ENCODE peak calls at places on chromosomes 16 and 17, in six cellular contexts. O, F, W, H, E and J are unnamed samples.

GRCh38 chr16:16021988-16022682 is 72.7 kb downstream of the ABCC1 start:
- DNase-seq in O (no peak), F (peak), W (peak), H (peak), E (peak), J (peak)

GRCh38 chr17:2872282-2872681 is 76.0 kb downstream of the RAP1GAP2 start:
- DNase-seq in O (no peak), F (no peak), W (no peak), H (no peak), E (no peak), J (no peak)

GRCh38 chr17:14886200-14886739 is 378.9 kb downstream of the PMP22 start:
- DNase-seq in O (no peak), F (no peak), W (no peak), H (no peak), E (no peak), J (no peak)

GRCh38 chr17:1315891-1316403 is 36.5 kb downstream of the TRARG1 start:
- DNase-seq in O (no peak), F (peak), W (no peak), H (no peak), E (no peak), J (peak)

GRCh38 chr17:68351395-68351794 is 60.1 kb downstream of the ARSG start:
- DNase-seq in O (no peak), F (peak), W (no peak), H (no peak), E (no peak), J (no peak)

GRCh38 chr16:84367750-84368320 is 503 bp upstream of the ATP2C2 start:
- DNase-seq in O (no peak), F (no peak), W (no peak), H (no peak), E (no peak), J (peak)

GRCh38 chr17:5947701-5948180 is 122.4 kb upstream of the WSCD1 start:
- DNase-seq in O (no peak), F (no peak), W (no peak), H (no peak), E (no peak), J (no peak)

GRCh38 chr16:75292691-75293090 is 41.3 kb upstream of the BCAR1 start:
- DNase-seq in O (no peak), F (no peak), W (no peak), H (no peak), E (no peak), J (no peak)

GRCh38 chr17:78390241-78391050 is 12.0 kb downstream of the PGS1 start:
- DNase-seq in O (no peak), F (no peak), W (peak), H (no peak), E (peak), J (no peak)

GRCh38 chr16:81843243-81843582 is 64.1 kb downstream of the PLCG2 start:
- DNase-seq in O (no peak), F (no peak), W (no peak), H (no peak), E (no peak), J (no peak)

GRCh38 chr17:18960803-18961511 is 9.0 kb downstream of the SLC5A10 start:
- DNase-seq in O (peak), F (peak), W (peak), H (no peak), E (no peak), J (peak)

GRCh38 chr17:8488931-8489330 is 53.2 kb downstream of the NDEL1 start:
- DNase-seq in O (no peak), F (peak), W (peak), H (peak), E (peak), J (no peak)

GRCh38 chr16:73163238-73163795 is 115.4 kb upstream of the ZFHX3 start:
- DNase-seq in O (no peak), F (no peak), W (no peak), H (no peak), E (no peak), J (no peak)

GRCh38 chr17:6648181-6648580 is 3.2 kb downstream of the MED31 start:
- DNase-seq in O (no peak), F (no peak), W (no peak), H (no peak), E (no peak), J (no peak)

GRCh38 chr17:66494023-66494803 is 191.8 kb downstream of the PRKCA start:
- DNase-seq in O (no peak), F (no peak), W (no peak), H (peak), E (peak), J (no peak)

GRCh38 chr16:4375717-4376116 is 4.1 kb downstream of the VASN start:
- DNase-seq in O (no peak), F (no peak), W (no peak), H (no peak), E (no peak), J (no peak)

GRCh38 chr16:50259334-50260205 is 6.8 kb upstream of the ADCY7 start:
- DNase-seq in O (no peak), F (peak), W (peak), H (no peak), E (no peak), J (no peak)

GRCh38 chr16:89320717-89321501 is 103.4 kb downstream of the ZNF778 start:
- DNase-seq in O (no peak), F (peak), W (peak), H (no peak), E (no peak), J (peak)

GRCh38 chr17:72702136-72702735 is 390.3 kb downstream of the SLC39A11 start:
- DNase-seq in O (no peak), F (no peak), W (no peak), H (no peak), E (no peak), J (no peak)

GRCh38 chr17:6098050-6098449 is 27.9 kb downstream of the WSCD1 start:
- DNase-seq in O (no peak), F (no peak), W (no peak), H (no peak), E (no peak), J (no peak)

GRCh38 chr17:78381601-78382168 is 3.2 kb downstream of the PGS1 start:
- DNase-seq in O (peak), F (no peak), W (peak), H (no peak), E (no peak), J (no peak)

GRCh38 chr16:72270531-72270930 is 98.6 kb upstream of the PMFBP1 start:
- DNase-seq in O (no peak), F (no peak), W (no peak), H (no peak), E (no peak), J (no peak)

GRCh38 chr17:36095992-36096391 is 6.0 kb upstream of the CCL3 start:
- DNase-seq in O (no peak), F (no peak), W (no peak), H (no peak), E (no peak), J (no peak)

GRCh38 chr16:12025472-12025871 is 48.9 kb downstream of the SNX29 start:
- DNase-seq in O (no peak), F (no peak), W (no peak), H (no peak), E (no peak), J (no peak)

GRCh38 chr16:64754279-64754678 is 367.6 kb downstream of the CDH11 start:
- DNase-seq in O (no peak), F (no peak), W (no peak), H (no peak), E (no peak), J (no peak)

GRCh38 chr16:49556252-49557069 is 182.9 kb downstream of the C16orf78 start:
- DNase-seq in O (no peak), F (no peak), W (no peak), H (peak), E (no peak), J (no peak)

GRCh38 chr17:37082985-37083384 is 134.2 kb downstream of the AATF start:
- DNase-seq in O (no peak), F (no peak), W (no peak), H (no peak), E (no peak), J (no peak)

GRCh38 chr16:68539704-68540370 is 746 bp downstream of the ZFP90 start:
- DNase-seq in O (no peak), F (no peak), W (no peak), H (no peak), E (no peak), J (no peak)

GRCh38 chr16:11257131-11257938 is 1.3 kb upstream of the SOCS1 start:
- DNase-seq in O (peak), F (peak), W (peak), H (no peak), E (no peak), J (peak)

GRCh38 chr16:50360779-50361178 is 8.0 kb downstream of the BRD7 start:
- DNase-seq in O (no peak), F (no peak), W (no peak), H (no peak), E (no peak), J (no peak)

GRCh38 chr16:84643180-84643583 is 5.1 kb upstream of the KLHL36 start:
- DNase-seq in O (no peak), F (peak), W (peak), H (no peak), E (peak), J (no peak)

GRCh38 chr16:66020061-66020460 is 346.4 kb upstream of the CDH5 start:
- DNase-seq in O (no peak), F (no peak), W (no peak), H (no peak), E (no peak), J (no peak)

GRCh38 chr16:84648595-84649510 is 542 bp downstream of the KLHL36 start:
- DNase-seq in O (peak), F (peak), W (peak), H (no peak), E (no peak), J (peak)